ENCODE peak calls at places on chromosomes 3 and 15, in eight cellular contexts. One of them, this sample, is unnamed. For H3K4me1, the result is how much of the 10 kb centered on the place peaks cover.

GRCh38 chr3:7707192-7707591 is 794.4 kb upstream of the LMCD1 start:
- DNase-seq in colonic mucosa: no peak
- DNase-seq in aorta: no peak
- DNase-seq in tibial artery: no peak
- DNase-seq in heart left ventricle: no peak
- DNase-seq in spleen: no peak
- DNase-seq in MM.1S: no peak
- DNase-seq in Caco-2: no peak
- DNase-seq in this sample: no peak

GRCh38 chr3:139439278-139439677 is 37.0 kb downstream of the RBP2 start:
- DNase-seq in aorta: no peak
- DNase-seq in Caco-2: no peak
- DNase-seq in spleen: no peak
- DNase-seq in heart left ventricle: no peak
- DNase-seq in colonic mucosa: no peak
- DNase-seq in MM.1S: no peak
- DNase-seq in tibial artery: no peak
- DNase-seq in this sample: no peak

GRCh38 chr3:194779729-194780224 is 94.1 kb downstream of the FAM43A start:
- DNase-seq in spleen: no peak
- DNase-seq in Caco-2: no peak
- DNase-seq in tibial artery: no peak
- DNase-seq in aorta: no peak
- DNase-seq in heart left ventricle: peak
- DNase-seq in MM.1S: no peak
- DNase-seq in colonic mucosa: no peak
- DNase-seq in this sample: peak

GRCh38 chr3:150920236-150920635 is 15.0 kb upstream of the MINDY4B start:
- DNase-seq in Caco-2: no peak
- DNase-seq in heart left ventricle: no peak
- DNase-seq in aorta: no peak
- DNase-seq in tibial artery: no peak
- DNase-seq in colonic mucosa: no peak
- DNase-seq in MM.1S: no peak
- DNase-seq in spleen: no peak
- DNase-seq in this sample: no peak

GRCh38 chr3:77599948-77600347 is 560.0 kb downstream of the ROBO2 start:
- DNase-seq in heart left ventricle: no peak
- DNase-seq in MM.1S: no peak
- DNase-seq in spleen: no peak
- DNase-seq in colonic mucosa: no peak
- DNase-seq in Caco-2: no peak
- DNase-seq in tibial artery: no peak
- DNase-seq in aorta: no peak
- DNase-seq in this sample: no peak

GRCh38 chr15:22262613-22263020 is 182.3 kb downstream of the OR4M2 start:
- DNase-seq in tibial artery: peak
- DNase-seq in heart left ventricle: no peak
- DNase-seq in MM.1S: no peak
- DNase-seq in Caco-2: no peak
- DNase-seq in spleen: peak
- DNase-seq in colonic mucosa: no peak
- DNase-seq in aorta: peak
- DNase-seq in this sample: no peak

GRCh38 chr3:66138336-66139234 is 82.2 kb upstream of the SLC25A26 start:
- DNase-seq in tibial artery: peak
- DNase-seq in spleen: no peak
- DNase-seq in heart left ventricle: peak
- DNase-seq in colonic mucosa: peak
- DNase-seq in Caco-2: peak
- DNase-seq in MM.1S: peak
- DNase-seq in aorta: peak
- DNase-seq in this sample: peak

GRCh38 chr3:69378112-69378799 is 7.6 kb downstream of the FRMD4B start:
- DNase-seq in colonic mucosa: no peak
- DNase-seq in Caco-2: no peak
- DNase-seq in MM.1S: no peak
- DNase-seq in heart left ventricle: no peak
- DNase-seq in aorta: no peak
- DNase-seq in tibial artery: no peak
- DNase-seq in spleen: no peak
- DNase-seq in this sample: no peak

GRCh38 chr3:152737021-152737908 is 97.7 kb upstream of the P2RY1 start:
- DNase-seq in colonic mucosa: no peak
- DNase-seq in tibial artery: peak
- DNase-seq in heart left ventricle: peak
- DNase-seq in spleen: no peak
- DNase-seq in aorta: no peak
- DNase-seq in MM.1S: peak
- DNase-seq in Caco-2: no peak
- DNase-seq in this sample: no peak

GRCh38 chr3:14227866-14228265 is 49.2 kb downstream of the LSM3 start:
- DNase-seq in MM.1S: no peak
- DNase-seq in aorta: no peak
- DNase-seq in tibial artery: no peak
- DNase-seq in heart left ventricle: no peak
- DNase-seq in Caco-2: peak
- DNase-seq in spleen: no peak
- DNase-seq in colonic mucosa: peak
- DNase-seq in this sample: no peak
- H3K4me1 ChIP-seq in MM.1S: under half
- H3K4me1 ChIP-seq in aorta: under half
- H3K4me1 ChIP-seq in tibial artery: under half
- H3K4me1 ChIP-seq in heart left ventricle: under half
- H3K4me1 ChIP-seq in Caco-2: half or more
- H3K4me1 ChIP-seq in spleen: under half
- H3K4me1 ChIP-seq in colonic mucosa: under half
- H3K4me1 ChIP-seq in this sample: under half

GRCh38 chr15:98719169-98719515 is 70.8 kb downstream of the IGF1R start:
- DNase-seq in tibial artery: no peak
- DNase-seq in MM.1S: no peak
- DNase-seq in spleen: no peak
- DNase-seq in colonic mucosa: no peak
- DNase-seq in heart left ventricle: no peak
- DNase-seq in aorta: no peak
- DNase-seq in Caco-2: peak
- DNase-seq in this sample: no peak

GRCh38 chr15:98720036-98720435 is 71.7 kb downstream of the IGF1R start:
- DNase-seq in aorta: no peak
- DNase-seq in heart left ventricle: no peak
- DNase-seq in Caco-2: no peak
- DNase-seq in colonic mucosa: no peak
- DNase-seq in MM.1S: no peak
- DNase-seq in tibial artery: no peak
- DNase-seq in spleen: no peak
- DNase-seq in this sample: no peak

GRCh38 chr15:98717942-98718341 is 69.6 kb downstream of the IGF1R start:
- DNase-seq in aorta: no peak
- DNase-seq in heart left ventricle: no peak
- DNase-seq in MM.1S: no peak
- DNase-seq in Caco-2: no peak
- DNase-seq in colonic mucosa: no peak
- DNase-seq in tibial artery: no peak
- DNase-seq in spleen: no peak
- DNase-seq in this sample: no peak

GRCh38 chr15:98720577-98720976 is 72.2 kb downstream of the IGF1R start:
- DNase-seq in MM.1S: no peak
- DNase-seq in spleen: no peak
- DNase-seq in tibial artery: no peak
- DNase-seq in Caco-2: no peak
- DNase-seq in colonic mucosa: no peak
- DNase-seq in aorta: no peak
- DNase-seq in heart left ventricle: no peak
- DNase-seq in this sample: no peak

GRCh38 chr15:98718426-98719168 is 70.3 kb downstream of the IGF1R start:
- DNase-seq in Caco-2: no peak
- DNase-seq in spleen: no peak
- DNase-seq in tibial artery: no peak
- DNase-seq in MM.1S: no peak
- DNase-seq in heart left ventricle: no peak
- DNase-seq in colonic mucosa: no peak
- DNase-seq in aorta: no peak
- DNase-seq in this sample: no peak
- H3K4me1 ChIP-seq in Caco-2: half or more
- H3K4me1 ChIP-seq in spleen: under half
- H3K4me1 ChIP-seq in tibial artery: half or more
- H3K4me1 ChIP-seq in MM.1S: under half
- H3K4me1 ChIP-seq in heart left ventricle: half or more
- H3K4me1 ChIP-seq in colonic mucosa: under half
- H3K4me1 ChIP-seq in aorta: under half
- H3K4me1 ChIP-seq in this sample: half or more

GRCh38 chr3:172070799-172071198 is 31.4 kb downstream of the FNDC3B start:
- DNase-seq in colonic mucosa: no peak
- DNase-seq in MM.1S: no peak
- DNase-seq in tibial artery: no peak
- DNase-seq in spleen: no peak
- DNase-seq in heart left ventricle: no peak
- DNase-seq in Caco-2: no peak
- DNase-seq in aorta: no peak
- DNase-seq in this sample: no peak

GRCh38 chr3:172070269-172070668 is 30.9 kb downstream of the FNDC3B start:
- DNase-seq in spleen: no peak
- DNase-seq in heart left ventricle: no peak
- DNase-seq in aorta: no peak
- DNase-seq in MM.1S: no peak
- DNase-seq in colonic mucosa: no peak
- DNase-seq in tibial artery: no peak
- DNase-seq in Caco-2: no peak
- DNase-seq in this sample: no peak

GRCh38 chr3:172068977-172069376 is 29.6 kb downstream of the FNDC3B start:
- DNase-seq in spleen: no peak
- DNase-seq in aorta: no peak
- DNase-seq in MM.1S: no peak
- DNase-seq in colonic mucosa: no peak
- DNase-seq in tibial artery: no peak
- DNase-seq in Caco-2: no peak
- DNase-seq in heart left ventricle: no peak
- DNase-seq in this sample: no peak

GRCh38 chr3:172067837-172068440 is 28.6 kb downstream of the FNDC3B start:
- DNase-seq in heart left ventricle: no peak
- DNase-seq in MM.1S: no peak
- DNase-seq in tibial artery: no peak
- DNase-seq in Caco-2: no peak
- DNase-seq in colonic mucosa: no peak
- DNase-seq in aorta: no peak
- DNase-seq in spleen: no peak
- DNase-seq in this sample: no peak

GRCh38 chr3:172069473-172069872 is 30.1 kb downstream of the FNDC3B start:
- DNase-seq in tibial artery: no peak
- DNase-seq in spleen: no peak
- DNase-seq in heart left ventricle: no peak
- DNase-seq in Caco-2: no peak
- DNase-seq in colonic mucosa: no peak
- DNase-seq in MM.1S: no peak
- DNase-seq in aorta: no peak
- DNase-seq in this sample: no peak
- H3K4me1 ChIP-seq in tibial artery: half or more
- H3K4me1 ChIP-seq in spleen: under half
- H3K4me1 ChIP-seq in heart left ventricle: half or more
- H3K4me1 ChIP-seq in Caco-2: half or more
- H3K4me1 ChIP-seq in colonic mucosa: under half
- H3K4me1 ChIP-seq in MM.1S: under half
- H3K4me1 ChIP-seq in aorta: under half
- H3K4me1 ChIP-seq in this sample: half or more

GRCh38 chr3:197006446-197006845 is 23.2 kb downstream of the MELTF start:
- DNase-seq in MM.1S: no peak
- DNase-seq in tibial artery: no peak
- DNase-seq in Caco-2: no peak
- DNase-seq in spleen: peak
- DNase-seq in heart left ventricle: no peak
- DNase-seq in colonic mucosa: no peak
- DNase-seq in aorta: peak
- DNase-seq in this sample: no peak

GRCh38 chr3:197002701-197003454 is 26.7 kb downstream of the MELTF start:
- DNase-seq in heart left ventricle: peak
- DNase-seq in colonic mucosa: peak
- DNase-seq in MM.1S: peak
- DNase-seq in tibial artery: peak
- DNase-seq in spleen: peak
- DNase-seq in Caco-2: peak
- DNase-seq in aorta: peak
- DNase-seq in this sample: peak

GRCh38 chr3:197001106-197001971 is 28.3 kb downstream of the MELTF start:
- DNase-seq in aorta: peak
- DNase-seq in spleen: peak
- DNase-seq in heart left ventricle: no peak
- DNase-seq in Caco-2: no peak
- DNase-seq in colonic mucosa: no peak
- DNase-seq in MM.1S: no peak
- DNase-seq in tibial artery: no peak
- DNase-seq in this sample: peak

GRCh38 chr3:197001972-197002700 is 27.5 kb downstream of the MELTF start:
- DNase-seq in heart left ventricle: no peak
- DNase-seq in aorta: peak
- DNase-seq in tibial artery: no peak
- DNase-seq in Caco-2: no peak
- DNase-seq in MM.1S: no peak
- DNase-seq in colonic mucosa: no peak
- DNase-seq in spleen: peak
- DNase-seq in this sample: peak

DNA sequence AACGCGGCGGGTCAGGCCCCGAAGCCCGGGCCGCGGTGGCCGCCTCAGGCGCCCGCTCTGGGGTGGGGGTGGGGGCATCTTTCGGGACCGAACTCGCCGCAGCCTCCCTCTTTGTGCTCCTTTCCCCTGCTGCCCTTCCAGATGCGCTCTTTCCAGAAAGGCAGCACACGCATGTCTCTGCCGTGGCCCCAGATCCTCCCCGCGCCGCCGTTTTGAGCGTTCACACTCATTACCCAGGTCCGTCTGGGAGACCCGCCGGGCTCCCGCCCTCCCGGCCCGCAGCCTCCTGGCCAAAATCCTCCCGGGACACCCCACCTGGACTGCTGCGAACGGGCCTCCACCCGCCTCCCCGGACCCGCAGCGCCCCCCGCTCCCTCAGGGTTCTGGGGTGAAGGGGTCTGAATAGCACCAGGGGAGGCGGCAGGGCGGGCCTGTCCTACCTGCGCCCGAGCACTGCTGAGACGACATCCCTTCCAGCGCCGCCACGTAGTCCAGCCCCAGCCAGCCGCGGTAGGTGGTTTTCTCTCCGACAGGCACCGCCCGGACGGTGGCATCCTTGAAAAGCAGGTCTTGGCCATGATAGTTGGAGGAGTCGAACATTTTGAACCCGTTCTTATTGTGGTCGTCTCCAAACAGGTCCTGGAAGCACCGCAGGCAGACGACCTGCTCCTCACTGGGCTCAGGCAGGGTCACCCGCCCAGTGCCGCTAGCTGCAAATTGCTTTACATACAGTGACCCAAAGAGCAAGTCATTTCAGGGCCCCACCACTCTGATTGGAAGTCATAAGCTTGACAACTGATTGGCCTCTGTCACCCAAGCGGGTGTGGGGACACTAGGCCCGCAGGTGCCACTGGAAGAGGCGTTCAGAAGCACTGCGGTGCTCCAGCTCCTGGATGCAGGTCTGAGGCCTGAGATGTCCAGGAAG is 25.9 kb downstream of the MELTF start:
- DNase-seq in aorta: peak
- DNase-seq in MM.1S: peak
- DNase-seq in colonic mucosa: peak
- DNase-seq in heart left ventricle: no peak
- DNase-seq in tibial artery: no peak
- DNase-seq in Caco-2: peak
- DNase-seq in spleen: peak
- DNase-seq in this sample: peak
- H3K4me1 ChIP-seq in aorta: under half
- H3K4me1 ChIP-seq in MM.1S: under half
- H3K4me1 ChIP-seq in colonic mucosa: under half
- H3K4me1 ChIP-seq in heart left ventricle: under half
- H3K4me1 ChIP-seq in tibial artery: under half
- H3K4me1 ChIP-seq in Caco-2: under half
- H3K4me1 ChIP-seq in spleen: under half
- H3K4me1 ChIP-seq in this sample: under half